ENCODE peak calls at places on chromosomes 1 and 21, in four cellular contexts. V is adrenal gland; G is dorsolateral prefrontal cortex; M is CD8-positive, alpha-beta T cell. B is an unnamed sample.
A peak's percentile ranks its signal among the peaks of the same experiment; 100 is the strongest.

GRCh38 chr1:173009597-173009996 is 41.1 kb downstream of the TNFSF18 start:
- DNase-seq in V (no peak), G (no peak), M (no peak), B (no peak)

GRCh38 chr1:3463891-3464648 is 9.6 kb downstream of the ARHGEF16 start:
- DNase-seq in V (no peak), G (no peak), M (no peak), B (no peak)

GRCh38 chr1:208235983-208236761 is 8.0 kb downstream of the PLXNA2 start:
- DNase-seq in V (no peak), G (no peak), M (no peak), B (no peak)

GRCh38 chr21:39209334-39209688 is 26.1 kb upstream of the PSMG1 start:
- DNase-seq in V (no peak), G (no peak), M (no peak), B (no peak)

GRCh38 chr21:27423073-27423472 is 456.2 kb upstream of the ADAMTS5 start:
- DNase-seq in V (peak; percentile 27), G (no peak), M (no peak), B (no peak)

GRCh38 chr1:10785855-10786638 is 10.4 kb downstream of the CASZ1 start:
- DNase-seq in V (no peak), G (no peak), M (no peak), B (no peak)

GRCh38 chr1:47399138-47399840 is 16.8 kb upstream of the FOXE3 start:
- DNase-seq in V (no peak), G (no peak), M (no peak), B (no peak)

GRCh38 chr1:212241445-212242287 is 43.5 kb upstream of the PPP2R5A start:
- DNase-seq in V (no peak), G (no peak), M (no peak), B (no peak)

GRCh38 chr1:2894381-2895041 is 93.0 kb upstream of the TTC34 start:
- DNase-seq in V (no peak), G (no peak), M (peak; percentile 42), B (no peak)

GRCh38 chr1:85494957-85495266 is 30.0 kb upstream of the DDAH1 start:
- DNase-seq in V (no peak), G (no peak), M (no peak), B (no peak)

GRCh38 chr1:85438353-85438752 is 26.6 kb downstream of the DDAH1 start:
- DNase-seq in V (no peak), G (no peak), M (no peak), B (no peak)

GRCh38 chr1:31029031-31029430 is 36.5 kb downstream of the PUM1 start:
- DNase-seq in V (no peak), G (no peak), M (no peak), B (no peak)

GRCh38 chr1:107690491-107690890 is 274.5 kb downstream of the VAV3 start:
- DNase-seq in V (no peak), G (no peak), M (no peak), B (no peak)

GRCh38 chr1:239212841-239213240 is 173.5 kb upstream of the CHRM3 start:
- DNase-seq in V (peak; percentile 9), G (no peak), M (no peak), B (no peak)

GRCh38 chr1:219518168-219518905 is 94.6 kb downstream of the ZC3H11B start:
- DNase-seq in V (peak; percentile 16), G (no peak), M (no peak), B (no peak)

GRCh38 chr1:165828581-165829329 is 1.3 kb downstream of the UCK2 start:
- DNase-seq in V (peak; percentile 62), G (peak; percentile 54), M (peak; percentile 2), B (no peak)

GRCh38 chr1:163395767-163396166 is 74.0 kb downstream of the NUF2 start:
- DNase-seq in V (no peak), G (no peak), M (no peak), B (no peak)

GRCh38 chr1:33563702-33564101 is 91.3 kb downstream of the ZSCAN20 start:
- DNase-seq in V (no peak), G (no peak), M (no peak), B (no peak)

GRCh38 chr1:119758584-119758983 is 10.1 kb downstream of the HMGCS2 start:
- DNase-seq in V (no peak), G (no peak), M (no peak), B (no peak)

GRCh38 chr1:107262472-107263286 is 121.8 kb downstream of the NTNG1 start:
- DNase-seq in V (no peak), G (no peak), M (no peak), B (no peak)

GRCh38 chr1:22709891-22710687 is 550 bp upstream of the EPHB2 start:
- DNase-seq in V (peak; percentile 75), G (peak; percentile 49), M (no peak), B (no peak)

GRCh38 chr21:32843561-32843960 is 72.0 kb upstream of the PAXBP1 start:
- DNase-seq in V (no peak), G (no peak), M (no peak), B (no peak)

GRCh38 chr1:62676606-62677356 is 11.4 kb downstream of the DOCK7 start:
- DNase-seq in V (no peak), G (no peak), M (no peak), B (no peak)

GRCh38 chr1:65332821-65333220 is 23.5 kb downstream of the DNAJC6 start:
- DNase-seq in V (no peak), G (no peak), M (no peak), B (no peak)

GRCh38 chr1:53016705-53017104 is 45.3 kb upstream of the PODN start:
- DNase-seq in V (no peak), G (no peak), M (no peak), B (no peak)

GRCh38 chr1:59541891-59542290 is 245.0 kb downstream of the FGGY start:
- DNase-seq in V (no peak), G (no peak), M (no peak), B (no peak)

GRCh38 chr1:11130406-11130805 is 30.7 kb upstream of the EXOSC10 start:
- DNase-seq in V (no peak), G (no peak), M (no peak), B (no peak)

GRCh38 chr1:77829851-77830250 is 50.4 kb downstream of the MIGA1 start:
- DNase-seq in V (no peak), G (no peak), M (no peak), B (no peak)

GRCh38 chr1:6911974-6912373 is 126.7 kb downstream of the CAMTA1 start:
- DNase-seq in V (no peak), G (no peak), M (no peak), B (no peak)
- TF ChIP-seq CTCF in V (no peak), G (no peak), M (no peak), B (no peak)

DNA sequence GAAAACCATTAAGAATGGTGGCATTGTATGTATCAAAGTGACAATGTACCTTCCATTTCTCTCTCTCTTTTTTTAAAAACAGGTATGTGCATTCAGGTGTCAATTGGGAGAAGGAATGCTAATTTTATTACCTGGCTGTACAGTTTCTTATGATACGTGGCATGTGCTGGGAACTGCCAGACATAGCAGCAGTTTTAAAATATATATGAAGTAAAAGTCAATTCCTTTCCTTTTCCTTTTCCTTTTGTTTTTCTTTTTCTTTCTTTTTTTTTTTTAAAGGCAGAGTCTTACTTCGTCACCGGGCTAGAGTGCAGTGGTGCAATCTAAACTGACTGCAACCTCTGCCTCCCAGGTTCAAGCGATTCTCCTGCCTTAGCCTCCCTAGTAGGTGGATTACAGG is 37.0 kb downstream of the SPEN start:
- DNase-seq in V (no peak), G (no peak), M (no peak), B (no peak)
- H3K4me3 ChIP-seq in V (no peak overlapping the region), G (no peak overlapping the region), M (no peak overlapping the region), B (no peak overlapping the region)

GRCh38 chr1:19390166-19390850 is 78.2 kb downstream of the SLC66A1 start:
- DNase-seq in V (no peak), G (no peak), M (no peak), B (no peak)

GRCh38 chr1:19390901-19391595 is 78.9 kb downstream of the SLC66A1 start:
- DNase-seq in V (peak; percentile 75), G (no peak), M (peak; percentile 47), B (peak; percentile 51)

GRCh38 chr1:19392221-19392620 is 80.1 kb downstream of the SLC66A1 start:
- DNase-seq in V (no peak), G (no peak), M (no peak), B (no peak)

GRCh38 chr1:19393051-19393450 is 80.9 kb downstream of the SLC66A1 start:
- DNase-seq in V (no peak), G (no peak), M (no peak), B (no peak)

DNA sequence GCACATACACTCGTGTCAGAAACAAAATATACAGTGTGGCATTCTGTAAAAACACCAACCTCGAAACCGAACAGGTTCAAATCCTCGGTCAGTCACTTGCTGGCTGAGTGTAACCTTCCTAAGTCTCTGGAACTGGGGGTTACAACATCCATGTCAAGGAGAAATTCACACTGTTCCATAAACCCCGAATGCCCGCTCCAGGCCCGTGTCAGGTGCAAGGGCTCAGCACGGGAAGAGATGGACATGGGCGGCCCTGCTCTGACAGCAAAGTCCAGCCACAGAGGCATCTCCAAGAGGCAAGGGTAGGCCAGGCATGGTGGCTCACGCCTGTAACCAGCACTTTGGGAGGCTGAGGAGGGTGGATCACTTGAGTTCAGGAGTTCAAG is 79.5 kb downstream of the SLC66A1 start:
- DNase-seq in V (no peak), G (no peak), M (no peak), B (no peak)
- TF ChIP-seq CTCF in V (no peak), G (no peak), M (peak; percentile 28), B (no peak)

GRCh38 chr1:200873671-200874397 is 1.1 kb downstream of the GPR25 start:
- DNase-seq in V (no peak), G (no peak), M (no peak), B (no peak)

GRCh38 chr1:200874694-200875093 is 1.9 kb downstream of the GPR25 start:
- DNase-seq in V (no peak), G (no peak), M (no peak), B (no peak)

GRCh38 chr1:200869753-200870391 is 2.9 kb upstream of the GPR25 start:
- DNase-seq in V (no peak), G (no peak), M (no peak), B (peak; percentile 68)

GRCh38 chr1:200873116-200873670 is 412 bp downstream of the GPR25 start:
- DNase-seq in V (no peak), G (no peak), M (no peak), B (no peak)

DNA sequence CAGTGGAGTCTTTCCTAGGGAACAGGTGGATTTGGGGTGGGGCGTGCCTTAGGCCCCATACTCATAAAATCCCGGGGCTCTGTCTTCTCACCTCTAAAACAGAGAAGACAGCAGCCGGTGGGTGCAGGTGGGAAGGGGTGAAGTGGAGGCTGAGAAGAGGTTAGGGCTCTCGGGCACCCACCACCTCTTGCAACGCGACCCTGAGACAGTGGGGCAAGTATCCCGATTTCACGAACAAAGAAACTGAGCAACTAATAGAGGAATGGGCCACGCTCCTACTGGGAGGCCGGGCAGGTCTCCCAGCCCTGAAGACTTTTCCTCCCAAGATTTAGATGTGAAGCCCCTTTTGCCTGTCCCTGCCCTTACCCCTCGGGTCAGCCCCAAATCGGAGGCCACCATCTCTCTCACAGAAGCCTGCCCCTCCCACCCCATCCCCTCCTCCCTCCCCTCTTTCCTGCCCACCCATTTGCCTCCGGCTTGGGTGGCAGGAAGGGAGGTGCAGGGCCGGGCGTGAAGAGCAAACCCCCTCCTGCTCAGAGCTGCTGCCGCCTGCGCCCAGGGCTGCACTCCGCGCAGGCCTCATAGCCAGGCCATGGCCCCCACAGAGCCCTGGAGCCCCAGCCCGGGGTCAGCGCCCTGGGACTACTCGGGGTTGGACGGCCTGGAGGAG is at the start of gene GPR25:
- DNase-seq in V (no peak), G (no peak), M (no peak), B (no peak)
- H3K4me3 ChIP-seq in V (no peak within 1 kb of the TSS), G (peak within 1 kb of the TSS; percentile 51), M (peak within 1 kb of the TSS; percentile 21), B (no peak within 1 kb of the TSS)

GRCh38 chr1:168042362-168042761 is 94.4 kb downstream of the GPR161 start:
- DNase-seq in V (no peak), G (no peak), M (no peak), B (no peak)
- TF ChIP-seq CTCF in V (no peak), G (no peak), M (no peak), B (no peak)

B was measured in GM12864.